ENCODE peak calls at places on chromosome 6, in five cellular contexts. E, P, T, Q and O are unnamed samples.

GRCh38 chr6:163324928-163325784 is 89.4 kb upstream of the QKI start:
- DNase-seq in E (no peak), P (no peak), T (peak), Q (no peak), O (no peak)

GRCh38 chr6:24125980-24126379 is at the start of gene NRSN1:
- DNase-seq in E (peak), P (no peak), T (no peak), Q (peak), O (peak)

GRCh38 chr6:12841619-12842018 is 125.1 kb downstream of the PHACTR1 start:
- DNase-seq in E (no peak), P (no peak), T (no peak), Q (no peak), O (no peak)

GRCh38 chr6:156865019-156865629 is 87.9 kb downstream of the ARID1B start:
- DNase-seq in E (no peak), P (peak), T (peak), Q (no peak), O (no peak)

GRCh38 chr6:54921891-54922290 is 75.3 kb downstream of the FAM83B start:
- DNase-seq in E (no peak), P (no peak), T (no peak), Q (no peak), O (no peak)

GRCh38 chr6:52544325-52545022 is 32.4 kb downstream of the TRAM2 start:
- DNase-seq in E (no peak), P (no peak), T (peak), Q (no peak), O (no peak)

GRCh38 chr6:2688416-2689064 is 62.2 kb downstream of the MYLK4 start:
- DNase-seq in E (no peak), P (peak), T (peak), Q (no peak), O (no peak)

GRCh38 chr6:15507221-15507620 is 155.6 kb downstream of the DTNBP1 start:
- DNase-seq in E (no peak), P (no peak), T (no peak), Q (no peak), O (no peak)

GRCh38 chr6:153172815-153173214 is 41.7 kb upstream of the RGS17 start:
- DNase-seq in E (no peak), P (no peak), T (no peak), Q (no peak), O (no peak)

GRCh38 chr6:89492025-89492640 is 59.2 kb downstream of the ANKRD6 start:
- DNase-seq in E (no peak), P (no peak), T (no peak), Q (no peak), O (no peak)

GRCh38 chr6:170114956-170115855 is 175.7 kb downstream of the DLL1 start:
- DNase-seq in E (peak), P (no peak), T (no peak), Q (no peak), O (no peak)

GRCh38 chr6:121660277-121660676 is 224.8 kb downstream of the GJA1 start:
- DNase-seq in E (no peak), P (no peak), T (no peak), Q (no peak), O (no peak)

GRCh38 chr6:158819977-158820632 is 937 bp upstream of the EZR start:
- DNase-seq in E (peak), P (peak), T (no peak), Q (no peak), O (no peak)

GRCh38 chr6:22003219-22003779 is 293.5 kb downstream of the PRL start:
- DNase-seq in E (no peak), P (no peak), T (peak), Q (no peak), O (no peak)

GRCh38 chr6:22470454-22471368 is 98.7 kb upstream of the HDGFL1 start:
- DNase-seq in E (no peak), P (no peak), T (peak), Q (no peak), O (no peak)

GRCh38 chr6:13560651-13561044 is 13.8 kb upstream of the SIRT5 start:
- DNase-seq in E (peak), P (no peak), T (no peak), Q (no peak), O (no peak)

GRCh38 chr6:28606424-28607391 is 81.0 kb downstream of the GPX5 start:
- DNase-seq in E (peak), P (peak), T (peak), Q (no peak), O (peak)

GRCh38 chr6:46032112-46032998 is 16.7 kb upstream of the CLIC5 start:
- DNase-seq in E (no peak), P (no peak), T (no peak), Q (no peak), O (no peak)

GRCh38 chr6:35327349-35328027 is 14.9 kb upstream of the PPARD start:
- DNase-seq in E (peak), P (peak), T (peak), Q (no peak), O (no peak)

GRCh38 chr6:76682842-76683241 is 610.4 kb upstream of the IMPG1 start:
- DNase-seq in E (peak), P (peak), T (peak), Q (no peak), O (no peak)

GRCh38 chr6:16803294-16804006 is 42.2 kb upstream of the ATXN1 start:
- DNase-seq in E (peak), P (peak), T (peak), Q (peak), O (no peak)

GRCh38 chr6:119986934-119987549 is 637.5 kb upstream of the MAN1A1 start:
- DNase-seq in E (peak), P (no peak), T (no peak), Q (no peak), O (no peak)

GRCh38 chr6:134675110-134676038 is 274.5 kb downstream of the ALDH8A1 start:
- DNase-seq in E (peak), P (no peak), T (no peak), Q (no peak), O (no peak)

GRCh38 chr6:5466459-5466858 is 205.1 kb downstream of the FARS2 start:
- DNase-seq in E (peak), P (peak), T (peak), Q (no peak), O (no peak)

GRCh38 chr6:95243091-95243490 is 334.2 kb upstream of the MANEA start:
- DNase-seq in E (no peak), P (no peak), T (peak), Q (no peak), O (no peak)

GRCh38 chr6:79215233-79215824 is 19.2 kb downstream of the HMGN3 start:
- DNase-seq in E (peak), P (peak), T (no peak), Q (no peak), O (peak)

GRCh38 chr6:33671381-33672072 is 40.0 kb downstream of the UQCC2 start:
- DNase-seq in E (no peak), P (no peak), T (no peak), Q (no peak), O (no peak)

GRCh38 chr6:132483779-132484679 is 28.9 kb downstream of the STX7 start:
- DNase-seq in E (peak), P (peak), T (peak), Q (no peak), O (peak)

GRCh38 chr6:18444176-18444575 is 57.0 kb downstream of the RNF144B start:
- DNase-seq in E (no peak), P (no peak), T (peak), Q (no peak), O (no peak)

GRCh38 chr6:138692978-138693909 is 80.3 kb upstream of the CCDC28A start:
- DNase-seq in E (peak), P (peak), T (peak), Q (peak), O (peak)

GRCh38 chr6:159762681-159763293 is 942 bp downstream of the ACAT2 start:
- DNase-seq in E (peak), P (peak), T (no peak), Q (no peak), O (no peak)

GRCh38 chr6:52253494-52253893 is 9.2 kb upstream of the IL17F start:
- DNase-seq in E (no peak), P (no peak), T (no peak), Q (no peak), O (no peak)

DNA sequence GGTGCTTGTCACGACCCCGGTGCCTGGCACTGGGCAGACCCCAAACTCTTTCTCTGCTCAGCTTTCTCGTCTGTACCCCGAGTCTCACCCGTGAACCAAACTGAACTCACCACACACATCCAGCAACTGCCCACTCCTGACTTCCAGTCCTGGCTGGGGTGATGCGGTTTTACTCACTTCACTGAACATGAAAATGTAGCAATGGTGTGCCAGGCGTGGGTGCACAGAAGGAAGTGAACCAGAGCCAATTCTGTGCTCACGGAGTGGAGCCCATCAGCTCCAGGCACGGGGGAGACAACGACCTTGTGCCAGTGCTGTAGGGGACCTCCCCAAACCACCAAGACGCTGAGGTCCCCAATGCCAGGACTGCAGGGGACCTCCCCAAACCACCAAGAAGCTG is 78.7 kb upstream of the AFDN start:
- DNase-seq in E (no peak), P (no peak), T (no peak), Q (no peak), O (no peak)
- H3K27ac ChIP-seq in E (no peak), P (no peak), T (no peak), Q (no peak), O (no peak)

GRCh38 chr6:110332281-110332680 is 25.9 kb downstream of the METTL24 start:
- DNase-seq in E (no peak), P (no peak), T (no peak), Q (no peak), O (no peak)

GRCh38 chr6:110331816-110332215 is 26.3 kb downstream of the METTL24 start:
- DNase-seq in E (peak), P (peak), T (peak), Q (no peak), O (no peak)

GRCh38 chr6:110329348-110329728 is 28.8 kb downstream of the METTL24 start:
- DNase-seq in E (no peak), P (peak), T (peak), Q (no peak), O (no peak)

GRCh38 chr6:110329729-110330436 is 28.3 kb downstream of the METTL24 start:
- DNase-seq in E (no peak), P (peak), T (peak), Q (no peak), O (no peak)

DNA sequence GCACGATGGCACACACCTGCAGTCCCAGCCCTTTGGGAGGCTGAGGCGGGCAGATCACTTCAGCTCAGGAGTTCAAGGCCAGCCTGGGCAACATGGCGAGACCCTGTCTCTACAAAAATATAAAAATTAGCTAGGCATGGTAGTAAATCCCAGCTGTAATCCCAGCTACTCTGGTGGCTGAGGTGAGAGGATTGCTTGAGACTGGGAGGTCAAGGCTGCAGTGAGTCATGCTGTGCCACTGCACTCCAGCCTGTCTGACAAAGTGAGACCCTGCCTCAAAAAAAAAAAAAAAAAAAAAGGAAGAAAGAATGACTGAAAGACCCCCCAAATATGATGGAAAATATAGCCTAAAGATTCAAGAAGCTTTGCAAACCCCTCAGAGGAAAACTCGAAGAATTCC is 26.8 kb downstream of the METTL24 start:
- DNase-seq in E (no peak), P (no peak), T (no peak), Q (no peak), O (no peak)
- H2AK5ac ChIP-seq in E (no peak), P (no peak), T (no peak), Q (no peak), O (no peak)

GRCh38 chr6:26020291-26020982 is 57.8 kb downstream of the TRIM38 start:
- DNase-seq in E (peak), P (peak), T (peak), Q (no peak), O (peak)
- H2BK15ac ChIP-seq in E (no peak), P (peak), T (no peak), Q (no peak), O (no peak)

GRCh38 chr6:165760126-165760802 is 97.2 kb upstream of the PDE10A start:
- DNase-seq in E (no peak), P (no peak), T (no peak), Q (no peak), O (no peak)
- H3K27ac ChIP-seq in E (no peak), P (no peak), T (no peak), Q (no peak), O (no peak)

GRCh38 chr6:148979006-148979901 is 232.4 kb downstream of the UST start:
- DNase-seq in E (no peak), P (no peak), T (no peak), Q (no peak), O (no peak)

GRCh38 chr6:148983366-148983765 is 236.5 kb downstream of the UST start:
- DNase-seq in E (no peak), P (no peak), T (no peak), Q (no peak), O (no peak)

GRCh38 chr6:148980234-148980633 is 233.4 kb downstream of the UST start:
- DNase-seq in E (peak), P (no peak), T (peak), Q (no peak), O (no peak)

GRCh38 chr6:148983986-148984385 is 237.2 kb downstream of the UST start:
- DNase-seq in E (no peak), P (no peak), T (peak), Q (no peak), O (no peak)

GRCh38 chr6:148981515-148981914 is 234.7 kb downstream of the UST start:
- DNase-seq in E (no peak), P (no peak), T (no peak), Q (no peak), O (no peak)
- H2AK5ac ChIP-seq in E (no peak), P (no peak), T (peak), Q (no peak), O (no peak)

GRCh38 chr6:43308101-43308989 is at the start of gene CRIP3:
- DNase-seq in E (peak), P (peak), T (no peak), Q (peak), O (peak)
- H2BK15ac ChIP-seq in E (no peak), P (no peak), T (no peak), Q (peak), O (peak)

DNA sequence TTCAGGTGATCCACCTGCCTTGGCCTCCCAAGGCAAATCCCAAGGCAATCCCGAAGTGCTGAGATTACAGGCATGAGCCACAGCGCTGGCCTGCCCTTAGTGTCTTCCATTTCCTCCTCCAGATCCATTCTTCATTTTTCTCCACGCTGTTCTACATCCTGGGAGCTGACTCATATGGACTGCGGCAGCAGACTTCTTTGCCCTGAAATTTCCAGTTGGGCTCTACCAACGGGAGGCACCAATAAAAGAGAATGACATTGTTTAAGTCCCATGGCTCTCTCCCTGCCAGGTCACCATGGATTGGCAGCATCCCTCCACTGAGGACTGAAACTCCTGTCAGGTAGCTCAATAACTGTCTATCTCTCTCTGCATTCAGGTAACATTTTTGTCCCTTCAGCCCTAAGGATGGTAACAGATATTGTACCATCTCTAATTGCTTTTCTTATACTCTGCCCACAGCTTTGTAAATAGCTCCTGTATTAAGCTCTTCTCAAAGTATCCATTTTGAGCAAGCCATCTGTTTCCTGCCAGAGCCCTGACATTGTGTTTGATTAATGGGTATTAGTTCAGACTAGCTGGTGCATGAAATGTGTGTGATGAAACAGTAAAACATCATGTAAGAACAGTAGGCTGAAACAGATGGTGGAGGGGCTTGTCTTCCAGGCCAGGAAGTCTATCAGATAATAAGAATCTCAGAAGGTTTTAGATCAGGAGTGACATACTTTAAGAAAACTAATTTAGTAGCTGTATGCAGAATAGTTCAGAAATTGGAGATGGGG is 3.6 kb downstream of the TBCC start:
- DNase-seq in E (no peak), P (peak), T (peak), Q (no peak), O (no peak)
- H3K27ac ChIP-seq in E (no peak), P (peak), T (peak), Q (no peak), O (no peak)